ENCODE peak calls at places on chromosomes 2 and 18, in five cellular contexts. D, K, I, X and S are unnamed samples.

GRCh38 chr2:209577376-209578357 is 153.8 kb downstream of the MAP2 start:
- DNase-seq in D (peak), I (no peak), X (no peak), K (no peak), S (no peak)

GRCh38 chr18:36724591-36725001 is 104.2 kb downstream of the TPGS2 start:
- DNase-seq in I (no peak), D (peak), X (peak), K (no peak), S (no peak)

GRCh38 chr2:15883684-15884083 is 56.7 kb upstream of the MYCN start:
- DNase-seq in I (no peak), D (no peak), K (no peak), X (no peak), S (no peak)

GRCh38 chr18:21012308-21012707 is 99.3 kb downstream of the ROCK1 start:
- DNase-seq in K (no peak), I (no peak), D (no peak), X (no peak), S (no peak)

GRCh38 chr18:55343396-55344073 is 244.5 kb downstream of the TCF4 start:
- DNase-seq in X (no peak), K (peak), D (peak), I (no peak), S (no peak)

GRCh38 chr2:64137996-64138395 is 6.2 kb downstream of the PELI1 start:
- DNase-seq in K (no peak), D (no peak), I (no peak), X (no peak), S (no peak)

GRCh38 chr18:48947583-48947982 is 3.2 kb downstream of the SMAD7 start:
- DNase-seq in K (no peak), I (no peak), D (no peak), X (no peak), S (no peak)

GRCh38 chr2:162839419-162839818 is 852 bp upstream of the KCNH7 start:
- DNase-seq in K (no peak), X (no peak), I (no peak), D (no peak), S (peak)

GRCh38 chr2:47339745-47340541 is 63.0 kb upstream of the MSH2 start:
- DNase-seq in D (no peak), X (peak), K (no peak), I (no peak), S (no peak)

GRCh38 chr2:234287650-234288049 is 209.2 kb downstream of the ARL4C start:
- DNase-seq in K (no peak), X (peak), D (no peak), I (no peak), S (no peak)

GRCh38 chr2:234286956-234287355 is 209.9 kb downstream of the ARL4C start:
- DNase-seq in X (no peak), D (peak), I (no peak), K (no peak), S (no peak)

GRCh38 chr2:234289789-234290188 is 207.1 kb downstream of the ARL4C start:
- DNase-seq in D (peak), K (no peak), X (no peak), I (no peak), S (no peak)

GRCh38 chr2:234288974-234289455 is 207.9 kb downstream of the ARL4C start:
- DNase-seq in I (peak), K (peak), X (peak), D (peak), S (peak)

DNA sequence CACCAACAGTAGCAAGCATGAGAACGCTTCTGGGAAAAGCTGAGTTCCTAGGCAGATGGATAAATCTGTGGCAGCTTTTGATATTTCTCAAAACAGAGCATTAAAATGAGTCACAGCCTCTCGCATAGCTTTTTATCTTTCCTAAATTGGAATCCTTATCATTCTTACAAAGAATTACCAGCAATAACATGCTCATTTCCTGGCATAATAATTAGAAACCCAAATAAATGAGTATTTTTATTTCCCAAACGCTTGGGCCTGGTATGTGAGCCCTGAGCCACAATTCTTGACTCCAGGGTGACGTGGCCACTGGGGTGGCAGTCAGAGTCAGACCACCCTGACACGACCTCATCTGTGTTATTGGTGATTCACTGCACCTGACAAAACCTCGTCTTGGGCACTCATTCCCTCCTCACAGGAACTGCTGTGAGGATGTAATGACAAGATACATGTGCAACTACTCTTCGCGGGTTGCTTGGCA is 210.7 kb downstream of the ARL4C start:
- DNase-seq in K (no peak), I (no peak), X (no peak), D (peak), S (no peak)
- TF ChIP-seq CTCF in K (no peak), I (no peak), X (no peak), D (no peak), S (no peak)

GRCh38 chr2:174333017-174333501 is 1.7 kb upstream of the SP9 start:
- DNase-seq in K (no peak), I (no peak), X (no peak), D (no peak), S (no peak)
- TF ChIP-seq CTCF in K (no peak), I (no peak), X (no peak), D (no peak), S (no peak)

GRCh38 chr2:118969025-118969733 is 27.2 kb downstream of the MARCO start:
- DNase-seq in D (no peak), X (no peak), I (no peak), K (no peak), S (no peak)
- TF ChIP-seq CTCF in D (no peak), X (no peak), I (no peak), K (no peak), S (no peak)

DNA sequence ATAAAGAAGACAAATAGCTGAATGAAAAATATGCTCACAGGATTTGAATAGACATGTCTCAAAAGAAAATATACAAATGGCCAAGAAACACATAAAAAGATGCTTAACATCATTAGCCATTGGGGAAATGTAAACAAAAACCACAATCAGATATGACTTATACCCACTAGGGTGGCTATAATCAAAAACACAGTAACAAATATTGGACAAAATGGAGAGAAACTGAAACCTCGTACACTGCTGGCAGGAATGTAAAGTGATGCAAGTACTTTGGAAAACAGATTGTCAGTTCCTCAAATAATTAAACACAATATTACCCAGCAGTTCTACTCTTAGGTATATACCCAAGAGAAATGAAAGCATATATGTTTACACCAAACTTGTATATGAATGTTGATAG is 213.0 kb downstream of the PHLPP1 start:
- DNase-seq in X (no peak), K (no peak), D (peak), I (no peak), S (no peak)
- TF ChIP-seq CTCF in X (no peak), K (no peak), D (no peak), I (no peak), S (no peak)

GRCh38 chr2:198052741-198053140 is 248.3 kb downstream of the PLCL1 start:
- DNase-seq in X (no peak), K (no peak), D (no peak), I (no peak), S (no peak)

GRCh38 chr2:198053173-198053572 is 248.8 kb downstream of the PLCL1 start:
- DNase-seq in I (no peak), X (no peak), D (no peak), K (no peak), S (no peak)

GRCh38 chr2:198053776-198054175 is 249.4 kb downstream of the PLCL1 start:
- DNase-seq in X (no peak), I (no peak), K (no peak), D (no peak), S (no peak)

GRCh38 chr2:198055726-198056125 is 251.3 kb downstream of the PLCL1 start:
- DNase-seq in K (no peak), X (no peak), I (no peak), D (no peak), S (no peak)

GRCh38 chr2:198054299-198054698 is 249.9 kb downstream of the PLCL1 start:
- DNase-seq in I (no peak), K (peak), X (peak), D (peak), S (peak)
- TF ChIP-seq CTCF in I (peak), K (peak), X (peak), D (peak), S (no peak)

GRCh38 chr2:86023366-86023712 is 82.3 kb downstream of the POLR1A start:
- DNase-seq in K (no peak), I (no peak), X (no peak), D (no peak), S (no peak)
- TF ChIP-seq CTCF in K (no peak), I (no peak), X (no peak), D (no peak), S (no peak)

DNA sequence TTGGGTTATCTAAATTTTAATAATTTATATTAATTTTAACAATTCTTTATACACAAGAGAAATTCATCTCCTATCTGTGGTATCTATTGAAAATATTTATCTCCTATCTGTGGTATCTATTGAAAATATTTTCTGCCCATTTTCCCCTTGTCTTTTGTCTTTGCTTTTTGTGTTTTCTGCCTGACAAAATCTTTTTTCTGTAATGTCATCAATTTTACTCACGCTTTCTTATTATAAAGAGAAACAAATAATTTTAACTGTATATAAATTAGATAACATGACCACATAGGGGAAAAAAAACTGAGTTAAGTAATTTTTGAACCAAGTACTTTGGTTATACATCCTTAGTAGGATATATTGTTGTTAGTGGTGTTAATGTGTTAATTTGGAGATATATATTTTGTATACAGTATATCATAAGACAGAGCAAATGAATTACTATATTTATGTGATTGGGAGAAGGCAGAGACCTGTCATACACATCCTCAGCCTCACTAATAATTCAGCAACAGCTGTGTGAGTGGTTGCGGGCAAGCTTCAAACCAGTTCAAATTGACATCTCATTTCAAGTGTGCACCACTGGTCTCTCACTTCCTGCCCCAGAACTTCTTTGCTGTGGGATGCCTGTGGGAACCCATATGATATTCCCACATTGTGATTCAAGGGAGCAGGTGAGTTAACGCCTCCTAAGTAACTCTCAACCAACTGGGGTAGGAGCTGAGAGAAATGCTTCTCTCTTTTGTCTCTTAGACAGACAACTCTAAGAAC is 292.4 kb downstream of the SP3 start:
- DNase-seq in I (no peak), D (no peak), X (no peak), K (no peak), S (no peak)
- TF ChIP-seq CTCF in I (no peak), D (no peak), X (no peak), K (no peak), S (no peak)